ENCODE peak calls at places on chromosomes 12 and 14, in seven cellular contexts. G is natural killer cell treated with Interleukin-12 subunit alpha and Interleukin-12 subunit beta and Interleukin-15 and Interleukin-18, amount 100 ng/mL, for 72 hours; M is activated CD8-positive, alpha-beta memory T cell treated with anti-CD3 and anti-CD28 coated beads for 4 hours; Z is PC-3; P is A172; C is HEK293T; A is NCI-H2171. D is an unnamed sample.

GRCh38 chr12:1445807-1446206 is 148.6 kb downstream of the FBXL14 start:
- DNase-seq in G (no peak), M (no peak), Z (no peak), P (no peak), C (no peak), A (no peak), D (no peak)

GRCh38 chr12:75606146-75606545 is 94.7 kb upstream of the KRR1 start:
- DNase-seq in G (no peak), M (no peak), Z (no peak), P (no peak), C (no peak), A (no peak), D (no peak)

GRCh38 chr14:58362798-58363412 is 32.8 kb upstream of the TOMM20L start:
- DNase-seq in G (no peak), M (no peak), Z (peak; percentile 85), P (peak; percentile 7), C (peak; percentile 16), A (peak; percentile 5), D (no peak)

GRCh38 chr12:4899361-4899760 is 10.3 kb upstream of the KCNA1 start:
- DNase-seq in G (no peak), M (no peak), Z (no peak), P (no peak), C (no peak), A (no peak), D (no peak)

GRCh38 chr14:99137913-99138571 is 134.0 kb downstream of the BCL11B start:
- DNase-seq in G (peak; percentile 53), M (no peak), Z (no peak), P (no peak), C (peak; percentile 37), A (no peak), D (peak; percentile 13)

GRCh38 chr14:93047661-93048060 is 68.1 kb downstream of the ITPK1 start:
- DNase-seq in G (no peak), M (no peak), Z (no peak), P (no peak), C (no peak), A (no peak), D (no peak)

GRCh38 chr14:69500096-69500495 is 15.6 kb downstream of the PLEKHD1 start:
- DNase-seq in G (no peak), M (no peak), Z (no peak), P (no peak), C (no peak), A (no peak), D (no peak)

GRCh38 chr12:51270067-51270846 is at the start of gene SMAGP:
- DNase-seq in G (peak; percentile 76), M (no peak), Z (peak; percentile 86), P (peak; percentile 37), C (peak; percentile 56), A (peak; percentile 55), D (peak; percentile 88)

GRCh38 chr12:51914034-51914923 is 7.0 kb downstream of the ACVRL1 start:
- DNase-seq in G (no peak), M (no peak), Z (no peak), P (no peak), C (no peak), A (no peak), D (no peak)

GRCh38 chr12:69240625-69240984 is 1.2 kb downstream of the CPSF6 start:
- DNase-seq in G (no peak), M (no peak), Z (no peak), P (peak; percentile 15), C (no peak), A (peak; percentile 16), D (no peak)

GRCh38 chr14:36238666-36239363 is 62.3 kb upstream of the PTCSC3 start:
- DNase-seq in G (no peak), M (no peak), Z (peak; percentile 73), P (peak; percentile 70), C (no peak), A (no peak), D (no peak)

GRCh38 chr12:2391740-2392341 is 339.1 kb downstream of the CACNA1C start:
- DNase-seq in G (peak; percentile 37), M (no peak), Z (no peak), P (no peak), C (no peak), A (no peak), D (no peak)

GRCh38 chr14:26963696-26964095 is 365.9 kb upstream of the NOVA1 start:
- DNase-seq in G (no peak), M (no peak), Z (peak; percentile 6), P (no peak), C (no peak), A (no peak), D (no peak)

GRCh38 chr14:68888883-68889282 is 90.2 kb downstream of the ACTN1 start:
- DNase-seq in G (no peak), M (no peak), Z (no peak), P (no peak), C (no peak), A (no peak), D (no peak)

GRCh38 chr14:81831128-81831815 is 297.6 kb upstream of the SEL1L start:
- DNase-seq in G (no peak), M (no peak), Z (no peak), P (no peak), C (no peak), A (no peak), D (no peak)

GRCh38 chr14:79573486-79573885 is 637.8 kb downstream of the DIO2 start:
- DNase-seq in G (no peak), M (no peak), Z (no peak), P (no peak), C (no peak), A (no peak), D (no peak)

GRCh38 chr12:75414671-75415070 is 23.8 kb downstream of the GLIPR1L2 start:
- DNase-seq in G (no peak), M (no peak), Z (no peak), P (no peak), C (no peak), A (no peak), D (no peak)